ENCODE peak calls at places on chromosome 12, in seven cellular contexts. One of them, this sample, is unnamed.
A peak's percentile ranks its signal among the peaks of the same experiment; 100 is the strongest.

GRCh38 chr12:87280893-87281292 is 748.3 kb downstream of the C12orf50 start:
- DNase-seq in hypothalamus: no peak
- DNase-seq in nucleus accumbens: no peak
- DNase-seq in stimulated activated CD4-positive, alpha-beta T cell treated with anti-CD3 and anti-CD28 coated beads, Interleukin-15, amount 100 ng/mL, for 1 hour: no peak
- DNase-seq in NCI-H446: no peak
- DNase-seq in fibroblast of pulmonary artery: no peak
- DNase-seq in T-helper 9 cell: no peak
- DNase-seq in this sample: no peak

GRCh38 chr12:111408116-111408440 is 2.4 kb downstream of the SH2B3 start:
- DNase-seq in NCI-H446: no peak
- DNase-seq in T-helper 9 cell: no peak
- DNase-seq in nucleus accumbens: no peak
- DNase-seq in stimulated activated CD4-positive, alpha-beta T cell treated with anti-CD3 and anti-CD28 coated beads, Interleukin-15, amount 100 ng/mL, for 1 hour: no peak
- DNase-seq in fibroblast of pulmonary artery: no peak
- DNase-seq in hypothalamus: no peak
- DNase-seq in this sample: no peak

GRCh38 chr12:59040043-59040442 is 119.7 kb upstream of the LRIG3 start:
- DNase-seq in nucleus accumbens: no peak
- DNase-seq in T-helper 9 cell: no peak
- DNase-seq in hypothalamus: no peak
- DNase-seq in fibroblast of pulmonary artery: no peak
- DNase-seq in stimulated activated CD4-positive, alpha-beta T cell treated with anti-CD3 and anti-CD28 coated beads, Interleukin-15, amount 100 ng/mL, for 1 hour: no peak
- DNase-seq in NCI-H446: no peak
- DNase-seq in this sample: no peak

GRCh38 chr12:93234641-93235040 is 143.1 kb upstream of the NUDT4 start:
- DNase-seq in stimulated activated CD4-positive, alpha-beta T cell treated with anti-CD3 and anti-CD28 coated beads, Interleukin-15, amount 100 ng/mL, for 1 hour: no peak
- DNase-seq in T-helper 9 cell: no peak
- DNase-seq in fibroblast of pulmonary artery: no peak
- DNase-seq in NCI-H446: peak; percentile 82
- DNase-seq in hypothalamus: no peak
- DNase-seq in nucleus accumbens: no peak
- DNase-seq in this sample: no peak

GRCh38 chr12:52971701-52972329 is 22.9 kb downstream of the KRT18 start:
- DNase-seq in fibroblast of pulmonary artery: peak; percentile 66
- DNase-seq in NCI-H446: no peak
- DNase-seq in T-helper 9 cell: no peak
- DNase-seq in hypothalamus: no peak
- DNase-seq in nucleus accumbens: no peak
- DNase-seq in stimulated activated CD4-positive, alpha-beta T cell treated with anti-CD3 and anti-CD28 coated beads, Interleukin-15, amount 100 ng/mL, for 1 hour: no peak
- DNase-seq in this sample: no peak

GRCh38 chr12:82458101-82458500 is 99.8 kb downstream of the METTL25 start:
- DNase-seq in nucleus accumbens: no peak
- DNase-seq in NCI-H446: no peak
- DNase-seq in T-helper 9 cell: no peak
- DNase-seq in hypothalamus: no peak
- DNase-seq in stimulated activated CD4-positive, alpha-beta T cell treated with anti-CD3 and anti-CD28 coated beads, Interleukin-15, amount 100 ng/mL, for 1 hour: no peak
- DNase-seq in fibroblast of pulmonary artery: no peak
- DNase-seq in this sample: no peak

GRCh38 chr12:64681200-64682052 is 71.1 kb downstream of the RASSF3 start:
- DNase-seq in T-helper 9 cell: no peak
- DNase-seq in fibroblast of pulmonary artery: no peak
- DNase-seq in hypothalamus: no peak
- DNase-seq in nucleus accumbens: no peak
- DNase-seq in NCI-H446: no peak
- DNase-seq in stimulated activated CD4-positive, alpha-beta T cell treated with anti-CD3 and anti-CD28 coated beads, Interleukin-15, amount 100 ng/mL, for 1 hour: no peak
- DNase-seq in this sample: no peak

GRCh38 chr12:53172352-53172751 is 8.2 kb upstream of the ZNF740 start:
- DNase-seq in hypothalamus: no peak
- DNase-seq in stimulated activated CD4-positive, alpha-beta T cell treated with anti-CD3 and anti-CD28 coated beads, Interleukin-15, amount 100 ng/mL, for 1 hour: no peak
- DNase-seq in T-helper 9 cell: no peak
- DNase-seq in fibroblast of pulmonary artery: peak; percentile 40
- DNase-seq in NCI-H446: no peak
- DNase-seq in nucleus accumbens: no peak
- DNase-seq in this sample: no peak

GRCh38 chr12:54581412-54581811 is 7.0 kb downstream of the PPP1R1A start:
- DNase-seq in fibroblast of pulmonary artery: no peak
- DNase-seq in stimulated activated CD4-positive, alpha-beta T cell treated with anti-CD3 and anti-CD28 coated beads, Interleukin-15, amount 100 ng/mL, for 1 hour: no peak
- DNase-seq in NCI-H446: no peak
- DNase-seq in nucleus accumbens: no peak
- DNase-seq in T-helper 9 cell: no peak
- DNase-seq in hypothalamus: no peak
- DNase-seq in this sample: no peak

GRCh38 chr12:46455648-46456352 is 83.2 kb upstream of the SLC38A2 start:
- DNase-seq in hypothalamus: no peak
- DNase-seq in T-helper 9 cell: no peak
- DNase-seq in stimulated activated CD4-positive, alpha-beta T cell treated with anti-CD3 and anti-CD28 coated beads, Interleukin-15, amount 100 ng/mL, for 1 hour: no peak
- DNase-seq in nucleus accumbens: no peak
- DNase-seq in NCI-H446: no peak
- DNase-seq in fibroblast of pulmonary artery: no peak
- DNase-seq in this sample: no peak